ENCODE peak calls at places on chromosomes 13 and 19, in five cellular contexts. W, S, Z, E and J are unnamed samples. For H3F3A, the result is how much of the 10 kb centered on the place peaks cover.

GRCh38 chr13:93244918-93245280 is 18.3 kb downstream of the GPC6 start:
- DNase-seq in W (no peak), S (no peak), E (no peak), Z (no peak), J (no peak)

GRCh38 chr13:26707122-26708006 is 53.2 kb downstream of the GPR12 start:
- DNase-seq in Z (peak), S (no peak), E (peak), W (peak), J (peak)

GRCh38 chr13:21071894-21072293 is 10.5 kb upstream of the LATS2 start:
- DNase-seq in S (no peak), W (peak), Z (no peak), E (no peak), J (no peak)

GRCh38 chr13:98327326-98328314 is 150.6 kb upstream of the RNF113B start:
- DNase-seq in Z (peak), S (no peak), E (no peak), W (no peak), J (peak)

GRCh38 chr19:19458110-19458816 is 52.8 kb downstream of the GATAD2A start:
- DNase-seq in S (no peak), W (no peak), E (no peak), Z (no peak), J (no peak)

GRCh38 chr19:38034153-38034835 is 127.3 kb downstream of the SIPA1L3 start:
- DNase-seq in S (no peak), Z (no peak), E (no peak), W (no peak), J (no peak)

GRCh38 chr13:33472446-33472845 is 186.9 kb upstream of the STARD13 start:
- DNase-seq in E (no peak), Z (no peak), S (no peak), W (no peak), J (no peak)

GRCh38 chr19:33906578-33907335 is 110.1 kb downstream of the KCTD15 start:
- DNase-seq in E (no peak), W (no peak), Z (peak), S (no peak), J (peak)

GRCh38 chr13:24233351-24233901 is 72.9 kb downstream of the SPATA13 start:
- DNase-seq in S (no peak), Z (peak), E (no peak), W (no peak), J (peak)

GRCh38 chr13:79679334-79679733 is 198.4 kb downstream of the NDFIP2 start:
- DNase-seq in W (peak), E (peak), Z (peak), S (peak), J (peak)

GRCh38 chr19:884420-885211 is 8.4 kb downstream of the MED16 start:
- DNase-seq in Z (no peak), S (no peak), E (no peak), W (no peak), J (no peak)

GRCh38 chr19:1150333-1151036 is 23.6 kb downstream of the SBNO2 start:
- DNase-seq in E (no peak), S (no peak), Z (no peak), W (no peak), J (no peak)

GRCh38 chr19:45049073-45049736 is 10.4 kb downstream of the CLASRP start:
- DNase-seq in Z (no peak), S (no peak), W (no peak), E (peak), J (no peak)

GRCh38 chr13:50410921-50411712 is 395.9 kb downstream of the KCNRG start:
- DNase-seq in E (no peak), Z (no peak), W (peak), S (peak), J (no peak)

GRCh38 chr19:2035590-2035991 is 15.5 kb downstream of the MKNK2 start:
- DNase-seq in W (no peak), Z (peak), E (no peak), S (no peak), J (peak)

GRCh38 chr19:30363073-30363472 is 9.1 kb upstream of the ZNF536 start:
- DNase-seq in S (no peak), Z (no peak), W (no peak), E (no peak), J (no peak)

GRCh38 chr19:42577016-42577415 is 17.7 kb downstream of the CEACAM8 start:
- DNase-seq in S (no peak), E (no peak), Z (no peak), W (peak), J (no peak)

GRCh38 chr13:53141336-53141735 is 112.7 kb downstream of the OLFM4 start:
- DNase-seq in S (no peak), E (no peak), W (no peak), Z (no peak), J (no peak)

GRCh38 chr13:113540523-113540922 is 44.0 kb upstream of the TFDP1 start:
- DNase-seq in S (no peak), E (no peak), W (no peak), Z (no peak), J (no peak)

GRCh38 chr19:35044317-35045117 is 3.0 kb downstream of the HPN start:
- DNase-seq in S (peak), E (peak), W (peak), Z (peak), J (peak)

GRCh38 chr13:80612804-80613203 is 271.9 kb upstream of the SPRY2 start:
- DNase-seq in Z (peak), W (no peak), E (no peak), S (no peak), J (peak)

GRCh38 chr19:48636859-48637448 is at the start of gene DBP:
- DNase-seq in E (no peak), W (peak), Z (peak), S (no peak), J (no peak)

GRCh38 chr13:30022256-30022655 is 171.8 kb upstream of the UBL3 start:
- DNase-seq in S (no peak), E (no peak), Z (no peak), W (no peak), J (no peak)

GRCh38 chr13:112071902-112072530 is 5.1 kb downstream of the SOX1 start:
- DNase-seq in E (no peak), S (no peak), Z (peak), W (no peak), J (peak)

GRCh38 chr13:112072531-112073244 is 5.7 kb downstream of the SOX1 start:
- DNase-seq in E (no peak), S (no peak), W (no peak), Z (peak), J (peak)

GRCh38 chr13:112071011-112071901 is 4.3 kb downstream of the SOX1 start:
- DNase-seq in Z (no peak), W (no peak), S (no peak), E (no peak), J (peak)

GRCh38 chr13:112073245-112074138 is 6.5 kb downstream of the SOX1 start:
- DNase-seq in W (no peak), E (no peak), Z (peak), S (no peak), J (peak)

GRCh38 chr13:112074139-112074710 is 7.3 kb downstream of the SOX1 start:
- DNase-seq in E (no peak), W (no peak), Z (no peak), S (no peak), J (peak)
- TF ChIP-seq EZH2 in E (no peak), W (no peak), Z (peak), S (no peak), J (no peak)

GRCh38 chr19:46931197-46931596 is 70.4 kb downstream of the ARHGAP35 start:
- DNase-seq in Z (no peak), W (no peak), E (no peak), S (no peak), J (no peak)
- H3F3A ChIP-seq in Z (under half), W (under half), E (under half), S (under half), J (under half)

GRCh38 chr13:45909089-45909488 is 57.5 kb upstream of the SIAH3 start:
- DNase-seq in W (no peak), Z (no peak), S (no peak), E (no peak), J (no peak)

GRCh38 chr13:45909724-45910123 is 58.2 kb upstream of the SIAH3 start:
- DNase-seq in E (no peak), Z (no peak), S (no peak), W (no peak), J (no peak)

GRCh38 chr13:45907501-45907900 is 55.9 kb upstream of the SIAH3 start:
- DNase-seq in W (no peak), S (no peak), Z (no peak), E (no peak), J (no peak)
- TF ChIP-seq CTCF in W (no peak), S (no peak), Z (no peak), E (no peak), J (no peak)

GRCh38 chr13:40985596-40986327 is 33.4 kb downstream of the ELF1 start:
- DNase-seq in E (peak), S (no peak), W (no peak), Z (no peak), J (no peak)
- TF ChIP-seq EZH2 in E (no peak), S (no peak), W (no peak), Z (no peak), J (no peak)

DNA sequence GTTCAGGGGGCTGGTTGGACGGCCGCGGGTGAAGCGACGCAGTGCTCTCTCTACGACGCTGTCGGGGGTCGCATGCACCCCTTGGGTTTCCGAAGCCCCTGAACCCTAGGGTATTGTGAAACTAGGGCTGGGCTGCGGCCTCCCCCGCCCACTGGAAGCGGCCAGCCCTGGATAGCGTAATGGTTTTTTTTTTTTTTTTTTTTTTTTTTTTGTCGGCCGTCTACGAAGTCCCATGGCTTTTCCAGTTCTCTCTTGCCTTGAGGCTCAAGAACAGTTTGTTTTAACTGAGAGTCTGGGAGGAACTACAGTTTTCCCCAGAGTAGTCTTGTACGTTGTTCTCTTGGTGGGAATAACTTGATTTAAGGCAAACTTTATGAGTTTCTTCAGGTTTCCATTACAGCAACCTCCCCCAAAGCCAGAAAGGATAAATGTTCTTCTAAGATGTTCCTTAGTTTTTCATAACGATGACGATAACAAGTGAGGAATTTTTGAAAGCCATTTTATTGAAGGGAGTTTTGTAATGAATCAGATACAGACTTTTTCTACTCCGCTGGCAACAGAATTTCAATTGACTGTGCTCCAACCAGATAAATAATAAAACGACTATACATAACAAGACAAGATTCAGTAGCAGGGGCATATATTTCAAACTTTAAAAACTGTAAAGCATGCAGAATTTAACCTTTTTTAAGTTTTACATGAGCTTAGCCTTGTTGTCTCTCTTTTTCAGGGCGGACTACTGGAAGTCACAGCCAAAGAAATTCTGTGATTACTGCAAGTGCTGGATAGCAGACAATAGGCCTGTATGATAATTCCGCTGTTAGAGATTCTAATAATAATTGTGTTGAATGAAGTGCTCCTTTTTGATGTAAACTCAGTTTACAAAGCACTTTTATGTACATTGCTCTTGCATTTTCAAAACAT is 867 bp downstream of the WBP4 start:
- DNase-seq in S (no peak), W (peak), Z (peak), E (peak), J (no peak)
- H3F3A ChIP-seq in S (under half), W (under half), Z (under half), E (under half), J (under half)

GRCh38 chr13:74794147-74794546 is 659.9 kb upstream of the KLF12 start:
- DNase-seq in W (no peak), S (no peak), E (no peak), Z (no peak), J (no peak)
- TF ChIP-seq CTCF in W (no peak), S (no peak), E (no peak), Z (peak), J (no peak)

DNA sequence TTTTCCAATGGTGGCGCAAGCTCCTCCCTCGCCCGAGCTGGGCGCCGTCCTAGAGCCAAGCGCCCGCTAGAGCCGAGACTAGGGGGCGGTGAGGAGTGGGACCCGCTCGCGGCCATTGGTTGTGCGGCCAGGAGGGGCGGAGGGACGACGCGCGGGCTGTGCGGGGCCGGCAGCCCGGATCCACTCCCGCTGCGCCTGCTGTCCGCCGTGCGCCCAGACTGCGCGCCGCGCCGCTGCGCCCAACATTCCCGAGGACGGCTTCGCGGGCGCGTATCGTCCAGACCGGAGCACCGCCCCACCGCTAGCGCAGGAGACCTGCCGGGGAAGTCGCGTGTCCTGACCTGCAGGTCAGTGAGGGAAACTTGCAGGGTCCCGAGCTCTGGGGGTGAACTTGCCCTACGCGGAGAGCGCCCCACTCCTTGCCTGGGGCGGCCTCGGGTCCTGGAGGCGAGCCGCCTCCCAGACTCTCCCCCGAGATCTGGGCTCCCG is at the start of gene SERTM1:
- DNase-seq in W (no peak), S (no peak), Z (peak), E (no peak), J (peak)
- TF ChIP-seq EZH2 in W (no peak), S (no peak), Z (no peak), E (no peak), J (no peak)

DNA sequence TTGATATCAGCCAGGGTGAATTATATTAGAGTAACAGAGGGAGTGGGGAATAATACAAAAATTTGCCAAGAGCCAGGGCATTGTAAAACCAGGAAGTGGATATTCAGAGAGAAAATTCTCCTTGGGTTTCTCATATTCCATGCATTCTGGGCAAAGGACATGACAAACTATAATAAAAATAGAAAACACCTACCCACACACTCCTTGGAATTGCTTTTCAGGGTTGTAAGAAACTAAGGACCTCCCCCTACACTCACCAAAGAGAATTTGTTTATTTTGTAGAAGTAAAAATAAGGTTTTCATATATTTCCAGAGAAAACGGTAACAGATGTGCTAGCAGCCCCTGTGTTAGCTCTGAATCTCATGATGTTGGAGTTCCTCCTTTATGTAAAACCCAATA is 649.6 kb downstream of the SLITRK1 start:
- DNase-seq in S (no peak), W (no peak), E (no peak), Z (no peak), J (no peak)
- H3F3A ChIP-seq in S (under half), W (under half), E (under half), Z (under half), J (under half)

GRCh38 chr13:45047394-45048328 is 58.3 kb downstream of the GPALPP1 start:
- DNase-seq in W (peak), Z (peak), S (peak), E (peak), J (peak)
- TF ChIP-seq CTCF in W (peak), Z (peak), S (peak), E (peak), J (peak)

GRCh38 chr13:36430247-36431203 is 1.8 kb upstream of the CCNA1 start:
- DNase-seq in Z (peak), S (no peak), W (no peak), E (no peak), J (peak)
- TF ChIP-seq EZH2 in Z (peak), S (no peak), W (no peak), E (no peak), J (peak)